ENCODE peak calls at places on chromosomes 4 and X, in four cellular contexts. U is hepatocyte, J is GM13976, K is endothelial cell. Q is an unnamed sample.

GRCh38 chr4:182845618-182846017 is 71.6 kb downstream of the DCTD start:
- DNase-seq in K (no peak), U (no peak), J (no peak), Q (no peak)

GRCh38 chr4:156568041-156568440 is 403.6 kb downstream of the PDGFC start:
- DNase-seq in U (no peak), J (no peak), K (no peak), Q (no peak)

GRCh38 chr4:147793973-147794690 is 62.2 kb downstream of the ARHGAP10 start:
- DNase-seq in U (no peak), J (peak), K (no peak), Q (peak)

GRCh38 chr4:152556814-152557213 is 20.9 kb upstream of the FBXW7 start:
- DNase-seq in J (no peak), K (no peak), U (no peak), Q (no peak)

GRCh38 chrX:94908171-94908570 is 1234.2 kb downstream of the FAM133A start:
- DNase-seq in K (no peak), J (no peak), U (no peak), Q (no peak)

GRCh38 chr4:56134272-56134671 is 185.5 kb downstream of the CEP135 start:
- DNase-seq in U (no peak), J (no peak), K (peak), Q (no peak)

GRCh38 chr4:40736910-40737309 is 12.8 kb upstream of the NSUN7 start:
- DNase-seq in U (peak), J (peak), K (no peak), Q (peak)

GRCh38 chr4:139841464-139842195 is 176.0 kb downstream of the MGST2 start:
- DNase-seq in U (peak), J (no peak), K (no peak), Q (no peak)

GRCh38 chr4:165964591-165964990 is 91.6 kb downstream of the TLL1 start:
- DNase-seq in K (no peak), U (no peak), J (no peak), Q (no peak)

GRCh38 chr4:136343340-136343739 is 1189.0 kb downstream of the PCDH18 start:
- DNase-seq in J (no peak), K (no peak), U (no peak), Q (no peak)

GRCh38 chr4:30716158-30716557 is 4.0 kb upstream of the PCDH7 start:
- DNase-seq in K (no peak), J (peak), U (peak), Q (peak)

GRCh38 chr4:170599894-170600293 is 510.1 kb upstream of the AADAT start:
- DNase-seq in J (no peak), U (no peak), K (no peak), Q (no peak)

GRCh38 chrX:147478899-147479298 is 432.8 kb upstream of the FMR1 start:
- DNase-seq in J (no peak), K (no peak), U (no peak), Q (no peak)

GRCh38 chr4:80125252-80126177 is 52.5 kb upstream of the ANTXR2 start:
- DNase-seq in K (peak), U (no peak), J (no peak), Q (peak)

GRCh38 chr4:124757121-124757520 is 44.6 kb upstream of the ANKRD50 start:
- DNase-seq in K (no peak), U (no peak), J (no peak), Q (no peak)

GRCh38 chr4:106569151-106570029 is 200.8 kb upstream of the GIMD1 start:
- DNase-seq in K (no peak), U (no peak), J (no peak), Q (no peak)

GRCh38 chr4:57168986-57169385 is 58.8 kb upstream of the IGFBP7 start:
- DNase-seq in K (no peak), J (no peak), U (no peak), Q (no peak)

GRCh38 chr4:185717018-185717726 is 94.8 kb downstream of the SORBS2 start:
- DNase-seq in U (no peak), J (no peak), K (no peak), Q (no peak)

GRCh38 chrX:102959471-102959870 is 22.4 kb downstream of the RAB40AL start:
- DNase-seq in K (no peak), U (no peak), J (no peak), Q (no peak)

GRCh38 chr4:27141530-27141929 is 280.9 kb downstream of the STIM2 start:
- DNase-seq in J (no peak), U (no peak), K (no peak), Q (no peak)

GRCh38 chr4:101287332-101287731 is 60.0 kb downstream of the PPP3CA start:
- DNase-seq in K (no peak), J (no peak), U (no peak), Q (no peak)

GRCh38 chr4:78551420-78552351 is at the start of gene ANXA3:
- DNase-seq in U (peak), J (peak), K (peak), Q (peak)
- TF ChIP-seq CTCF in U (no peak), J (no peak), K (no peak), Q (no peak)

GRCh38 chrX:53284684-53285447 is 3.5 kb upstream of the IQSEC2 start:
- DNase-seq in J (peak), U (peak), K (peak), Q (peak)
- TF ChIP-seq CTCF in J (peak), U (peak), K (peak), Q (peak)

GRCh38 chrX:44203791-44204190 is 139.7 kb downstream of the EFHC2 start:
- DNase-seq in J (no peak), K (no peak), U (no peak), Q (no peak)
- TF ChIP-seq CTCF in J (no peak), K (no peak), U (no peak), Q (no peak)

DNA sequence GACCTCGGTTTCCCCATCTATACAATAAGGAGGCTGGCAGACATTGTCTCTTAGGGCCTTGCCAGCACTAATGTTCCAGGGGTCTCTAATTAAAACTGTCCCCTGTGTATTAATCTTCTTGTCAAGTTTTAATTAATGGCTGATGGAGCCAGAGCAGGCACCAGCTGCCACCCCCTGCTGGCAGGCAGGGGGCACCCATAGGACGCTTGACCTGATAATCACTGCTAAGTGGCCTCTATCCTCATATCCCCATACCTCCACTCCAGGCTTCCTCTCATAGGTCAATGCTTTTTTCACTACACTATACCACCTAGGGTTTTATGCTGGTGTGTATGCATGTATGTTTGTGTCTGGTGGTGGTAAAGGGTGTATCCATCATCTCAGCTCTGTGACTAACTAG is 89.4 kb downstream of the EFNB1 start:
- DNase-seq in K (no peak), U (no peak), J (no peak), Q (no peak)
- TF ChIP-seq CTCF in K (no peak), U (no peak), J (no peak), Q (no peak)

DNA sequence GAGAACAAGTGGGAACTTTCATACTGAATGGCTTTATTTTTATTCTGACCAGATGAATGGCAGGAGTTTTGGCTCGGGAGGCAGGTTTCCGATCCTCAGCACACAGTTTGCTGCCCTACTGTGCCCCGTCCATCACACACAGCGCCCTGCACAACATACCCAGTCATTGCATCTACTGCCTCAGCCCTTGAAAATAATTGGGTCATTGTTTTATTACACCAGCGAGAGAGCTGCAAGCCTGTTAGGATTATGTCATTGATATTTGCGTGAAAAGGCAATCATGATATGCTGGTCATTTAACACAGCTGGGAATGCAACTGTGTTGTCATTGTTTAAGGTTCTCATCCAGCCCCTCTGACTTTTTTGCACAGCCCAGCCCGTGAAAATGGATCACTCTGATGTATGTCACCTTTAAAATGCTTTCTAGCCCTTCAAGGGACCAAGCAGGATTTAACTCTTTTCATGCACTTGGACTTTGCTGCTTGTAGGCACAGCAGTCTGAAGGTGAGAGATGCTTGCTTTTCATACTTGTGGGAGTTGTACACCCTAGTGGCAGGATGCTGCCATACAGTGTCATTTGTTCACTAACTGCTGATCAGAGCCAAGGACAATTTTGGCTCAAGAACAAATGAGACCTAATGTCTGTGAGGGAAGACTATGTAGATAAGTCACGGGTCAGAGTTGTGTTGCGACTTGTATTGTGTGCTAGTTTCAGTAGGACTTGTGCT is 62.3 kb downstream of the RTL9 start:
- DNase-seq in J (peak), K (peak), U (no peak), Q (no peak)
- TF ChIP-seq CTCF in J (no peak), K (peak), U (no peak), Q (peak)

DNA sequence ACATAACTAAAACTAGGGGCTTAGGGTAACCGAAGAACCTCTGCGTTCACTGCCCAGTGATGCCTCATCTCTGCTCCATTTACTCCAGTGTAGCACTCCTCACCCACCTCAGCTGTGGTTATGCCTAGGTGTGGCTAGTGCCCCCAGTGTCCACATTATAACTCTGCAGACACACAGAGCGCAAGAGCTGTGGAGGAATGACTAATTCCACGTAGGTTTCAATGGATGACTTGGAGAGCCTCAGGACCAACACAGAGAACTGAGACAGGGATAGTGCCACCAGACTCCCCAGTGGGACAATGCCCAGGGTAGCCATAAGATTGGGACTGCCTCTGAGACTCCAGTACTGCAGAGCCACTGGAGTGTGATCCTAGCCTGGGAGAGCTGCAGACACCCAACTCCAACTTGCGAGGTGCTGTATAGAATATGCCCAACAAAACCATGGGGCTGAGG is 542.4 kb upstream of the DIPK2B start:
- DNase-seq in K (no peak), J (no peak), U (no peak), Q (no peak)
- TF ChIP-seq CTCF in K (no peak), J (no peak), U (peak), Q (no peak)

DNA sequence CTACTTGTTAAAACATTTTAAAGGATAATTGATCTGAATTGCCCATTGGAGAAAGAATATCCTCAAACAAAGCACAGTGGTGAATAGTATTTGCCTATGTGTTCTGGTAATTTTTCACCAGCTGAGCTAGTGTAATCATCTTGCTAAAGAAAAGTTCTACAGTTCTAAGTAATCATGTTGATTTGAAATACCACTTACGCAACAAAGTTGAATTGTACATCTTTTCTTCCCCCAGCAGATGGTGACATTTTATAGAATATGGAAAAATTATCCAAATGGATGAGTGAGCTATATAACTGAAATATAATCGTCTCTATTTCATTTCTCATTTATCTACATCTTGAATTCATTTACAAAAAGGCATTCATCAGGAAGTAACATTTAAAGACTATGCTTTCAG is 9.7 kb upstream of the ZNF674 start:
- DNase-seq in K (no peak), U (no peak), J (no peak), Q (no peak)
- TF ChIP-seq CTCF in K (no peak), U (peak), J (no peak), Q (peak)

GRCh38 chr4:112770111-112770510 is 133.2 kb downstream of the LARP7 start:
- DNase-seq in K (no peak), U (no peak), J (no peak), Q (no peak)

GRCh38 chr4:112766422-112766821 is 129.5 kb downstream of the LARP7 start:
- DNase-seq in U (peak), J (peak), K (peak), Q (peak)

GRCh38 chr4:112767386-112767785 is 130.4 kb downstream of the LARP7 start:
- DNase-seq in J (no peak), U (no peak), K (no peak), Q (no peak)

DNA sequence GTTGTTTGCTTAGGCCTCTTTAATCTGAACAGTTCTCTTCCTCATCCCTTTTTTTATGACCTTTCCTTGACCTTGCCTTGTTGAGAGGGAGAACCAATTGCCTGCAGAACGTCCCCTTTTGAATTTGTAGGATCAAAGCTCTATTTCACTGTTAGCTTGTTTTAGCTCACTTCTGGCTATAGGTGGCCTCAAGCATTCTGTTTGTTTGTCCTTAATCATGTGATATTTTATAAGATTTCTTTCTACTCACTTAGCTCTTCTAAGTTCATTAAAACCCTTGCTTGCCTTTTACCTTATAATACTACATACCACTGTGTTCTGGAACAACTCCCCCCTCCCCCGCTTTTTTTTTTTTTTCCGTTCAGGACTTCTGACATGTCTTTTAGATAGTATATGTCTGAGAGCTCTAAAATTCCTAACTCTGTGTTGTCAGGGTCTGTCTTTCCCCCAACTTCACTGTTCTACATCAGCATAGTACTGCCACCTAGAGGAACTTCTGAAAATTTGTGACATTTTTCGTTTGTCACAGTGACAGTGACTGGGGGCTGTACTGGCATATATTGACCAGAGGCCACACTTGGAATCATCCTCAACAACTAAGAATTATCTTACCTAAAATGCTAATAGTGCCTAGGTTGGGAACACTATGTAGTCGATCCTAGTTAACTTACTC is 128.5 kb downstream of the LARP7 start:
- DNase-seq in K (no peak), J (peak), U (peak), Q (peak)
- TF ChIP-seq CTCF in K (peak), J (peak), U (peak), Q (peak)

GRCh38 chr4:132317923-132318322 is 831.2 kb upstream of the PCDH10 start:
- DNase-seq in U (no peak), K (no peak), J (no peak), Q (no peak)
- TF ChIP-seq CTCF in U (no peak), K (no peak), J (no peak), Q (no peak)